ENCODE peak calls at places on chromosomes 16 and 17, in seven cellular contexts. C is GM12878, L is K562, T is SK-N-SH, K is GM12891, Z is H1, W is HepG2. I is an unnamed sample.

GRCh38 chr17:9512323-9513168 is 63.1 kb downstream of the STX8 start:
- DNase-seq in K (no peak), C (no peak), W (no peak), T (no peak), Z (no peak), L (peak), I (no peak)

GRCh38 chr16:78816499-78817441 is 717.3 kb downstream of the WWOX start:
- DNase-seq in Z (no peak), T (no peak), K (no peak), W (no peak), L (no peak), C (no peak), I (no peak)

GRCh38 chr17:33292184-33292980 is 713 bp downstream of the ASIC2 start:
- DNase-seq in L (peak), Z (peak), C (no peak), T (peak), K (peak), W (no peak), I (peak)

GRCh38 chr16:10130482-10130996 is 51.7 kb downstream of the GRIN2A start:
- DNase-seq in L (no peak), C (no peak), K (no peak), T (no peak), Z (no peak), W (no peak), I (no peak)

GRCh38 chr16:86355538-86355937 is 154.8 kb upstream of the FOXF1 start:
- DNase-seq in W (no peak), T (no peak), C (no peak), L (no peak), Z (no peak), K (no peak), I (no peak)

GRCh38 chr17:75684924-75685323 is 17.8 kb downstream of the SAP30BP start:
- DNase-seq in Z (no peak), W (no peak), K (no peak), C (no peak), T (no peak), L (no peak), I (no peak)

GRCh38 chr17:81287741-81288430 is 7.2 kb downstream of the SLC38A10 start:
- DNase-seq in K (no peak), T (no peak), L (no peak), C (no peak), Z (no peak), W (no peak), I (no peak)

GRCh38 chr17:61490540-61490975 is 38.3 kb downstream of the TBX4 start:
- DNase-seq in W (no peak), T (no peak), C (no peak), Z (no peak), L (no peak), K (no peak), I (no peak)

GRCh38 chr17:4142107-4142900 is 526 bp downstream of the ZZEF1 start:
- DNase-seq in W (peak), T (no peak), L (peak), C (no peak), Z (no peak), K (peak), I (no peak)

GRCh38 chr17:12231027-12231682 is 210.5 kb downstream of the MAP2K4 start:
- DNase-seq in K (no peak), C (no peak), Z (peak), W (no peak), T (no peak), L (no peak), I (no peak)

GRCh38 chr17:74439691-74440567 is 8.0 kb downstream of the GPRC5C start:
- DNase-seq in T (no peak), C (no peak), K (no peak), W (no peak), Z (no peak), L (no peak), I (no peak)

GRCh38 chr16:15682105-15682570 is 32.1 kb downstream of the NDE1 start:
- DNase-seq in C (no peak), W (peak), K (no peak), Z (no peak), T (no peak), L (peak), I (no peak)

GRCh38 chr16:84800118-84800517 is 19.7 kb upstream of the CRISPLD2 start:
- DNase-seq in L (no peak), C (no peak), K (no peak), T (no peak), W (no peak), Z (no peak), I (no peak)
- TF ChIP-seq TAF1 in L (no peak), C (no peak), K (no peak), T (no peak), W (no peak), Z (no peak), I (no peak)

GRCh38 chr16:70591609-70592008 is 54.8 kb upstream of the IL34 start:
- DNase-seq in K (no peak), C (no peak), W (no peak), Z (no peak), L (no peak), T (no peak), I (no peak)

GRCh38 chr16:70592106-70592571 is 54.2 kb upstream of the IL34 start:
- DNase-seq in L (no peak), T (no peak), Z (no peak), W (no peak), C (no peak), K (no peak), I (no peak)

GRCh38 chr16:70588565-70588964 is 57.8 kb upstream of the IL34 start:
- DNase-seq in C (no peak), L (no peak), W (no peak), T (no peak), K (no peak), Z (no peak), I (no peak)

GRCh38 chr16:70590722-70591438 is 55.5 kb upstream of the IL34 start:
- DNase-seq in T (no peak), C (no peak), K (no peak), W (no peak), L (no peak), Z (no peak), I (no peak)

DNA sequence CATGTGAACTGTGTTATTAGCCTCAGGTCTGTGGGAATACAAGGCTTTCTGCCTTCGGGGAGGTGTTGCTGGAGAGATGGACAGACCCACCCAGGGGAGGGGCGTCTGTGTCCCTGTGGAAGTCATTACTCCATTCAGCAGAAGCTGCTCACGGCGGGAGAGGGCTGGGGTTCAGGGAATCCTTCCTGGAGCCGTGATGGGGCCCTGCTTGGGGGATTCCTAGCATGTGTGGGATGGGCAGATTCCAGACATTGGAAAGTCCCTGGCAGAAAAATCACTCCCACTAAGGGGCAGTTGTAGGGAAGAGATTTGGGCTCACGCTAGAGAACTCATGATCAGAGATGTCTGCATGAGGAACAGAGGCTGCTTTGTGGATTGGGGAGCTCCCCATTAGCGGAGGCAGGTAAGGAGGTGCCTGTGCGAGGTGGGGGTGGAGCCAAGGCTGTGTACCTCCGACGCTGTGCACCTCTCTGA is 56.3 kb upstream of the IL34 start:
- DNase-seq in T (peak), W (no peak), Z (no peak), L (no peak), K (no peak), C (no peak), I (no peak)
- TF ChIP-seq TAF1 in T (no peak), W (no peak), Z (no peak), L (no peak), K (no peak), C (no peak), I (no peak)

DNA sequence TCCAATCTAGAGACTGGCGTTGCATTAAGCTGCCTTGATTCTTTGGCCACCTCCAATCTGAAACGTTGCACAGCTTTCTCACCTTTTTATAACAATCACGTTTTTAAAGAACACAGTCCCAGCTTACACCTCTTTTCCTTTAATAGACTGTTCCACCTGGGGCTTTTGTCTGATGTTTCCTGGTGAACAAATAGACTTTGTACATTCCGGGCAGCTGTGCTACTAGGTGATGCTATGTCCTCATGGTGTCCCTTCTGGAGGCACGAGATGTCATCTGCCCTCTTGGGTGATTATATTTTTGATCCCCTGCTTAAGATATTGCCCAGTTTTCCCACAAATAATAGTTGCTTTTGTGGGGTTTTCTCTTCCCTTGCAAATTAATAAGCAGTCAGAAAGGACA is 225.5 kb downstream of the SOX9 start:
- DNase-seq in W (peak), Z (no peak), L (no peak), C (no peak), T (no peak), K (no peak), I (no peak)
- TF ChIP-seq TAF1 in W (no peak), Z (no peak), L (no peak), C (no peak), T (no peak), K (no peak), I (no peak)

GRCh38 chr16:3007957-3008748 is 4.6 kb upstream of the CLDN9 start:
- DNase-seq in W (no peak), C (no peak), T (no peak), Z (peak), L (peak), K (no peak), I (no peak)

GRCh38 chr16:3012246-3012645 is 477 bp upstream of the CLDN9 start:
- DNase-seq in Z (no peak), C (no peak), W (no peak), T (no peak), L (no peak), K (no peak), I (no peak)

GRCh38 chr16:3010510-3010909 is 2.2 kb upstream of the CLDN9 start:
- DNase-seq in C (no peak), Z (no peak), T (no peak), K (no peak), W (no peak), L (no peak), I (no peak)

GRCh38 chr16:3008749-3009088 is 4.0 kb upstream of the CLDN9 start:
- DNase-seq in T (no peak), K (no peak), W (no peak), C (no peak), L (peak), Z (no peak), I (no peak)

GRCh38 chr16:3009568-3010390 is 2.9 kb upstream of the CLDN9 start:
- DNase-seq in C (no peak), Z (peak), W (no peak), L (no peak), T (no peak), K (no peak), I (no peak)
- TF ChIP-seq TAF1 in C (no peak), Z (peak), W (peak), L (no peak), T (no peak), K (no peak), I (no peak)

DNA sequence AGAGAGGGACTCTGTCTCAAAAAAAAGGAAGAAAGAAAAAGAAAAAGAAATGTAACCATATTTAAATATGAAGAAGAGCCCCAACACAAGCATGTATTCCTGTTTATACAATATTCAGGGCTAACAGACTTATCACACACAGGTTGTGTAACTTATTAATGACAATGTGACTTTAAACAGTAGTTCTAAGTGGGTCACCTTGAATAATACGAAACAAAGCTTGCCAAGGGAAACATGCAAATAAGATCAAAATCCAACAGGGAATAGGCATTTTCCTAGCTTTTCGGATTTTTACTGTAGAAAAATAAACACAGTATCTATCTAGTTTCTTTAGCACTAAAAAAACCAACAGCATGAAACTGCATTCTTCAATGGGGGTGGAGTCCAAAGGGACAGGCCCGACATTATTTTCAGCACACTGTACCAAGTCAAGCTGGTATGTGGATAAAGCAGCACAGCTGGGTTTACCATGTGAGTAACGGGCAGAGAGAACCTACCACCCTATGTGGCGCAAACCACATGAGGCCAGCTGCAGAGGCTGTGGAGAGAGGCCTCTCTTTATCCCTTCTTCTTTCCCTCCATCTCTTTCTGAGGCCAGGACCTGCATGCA is 45.3 kb downstream of the TOM1L2 start:
- DNase-seq in L (no peak), K (no peak), T (no peak), Z (no peak), C (no peak), W (peak), I (no peak)
- TF ChIP-seq TAF1 in L (no peak), K (no peak), T (no peak), Z (no peak), C (no peak), W (no peak), I (no peak)

DNA sequence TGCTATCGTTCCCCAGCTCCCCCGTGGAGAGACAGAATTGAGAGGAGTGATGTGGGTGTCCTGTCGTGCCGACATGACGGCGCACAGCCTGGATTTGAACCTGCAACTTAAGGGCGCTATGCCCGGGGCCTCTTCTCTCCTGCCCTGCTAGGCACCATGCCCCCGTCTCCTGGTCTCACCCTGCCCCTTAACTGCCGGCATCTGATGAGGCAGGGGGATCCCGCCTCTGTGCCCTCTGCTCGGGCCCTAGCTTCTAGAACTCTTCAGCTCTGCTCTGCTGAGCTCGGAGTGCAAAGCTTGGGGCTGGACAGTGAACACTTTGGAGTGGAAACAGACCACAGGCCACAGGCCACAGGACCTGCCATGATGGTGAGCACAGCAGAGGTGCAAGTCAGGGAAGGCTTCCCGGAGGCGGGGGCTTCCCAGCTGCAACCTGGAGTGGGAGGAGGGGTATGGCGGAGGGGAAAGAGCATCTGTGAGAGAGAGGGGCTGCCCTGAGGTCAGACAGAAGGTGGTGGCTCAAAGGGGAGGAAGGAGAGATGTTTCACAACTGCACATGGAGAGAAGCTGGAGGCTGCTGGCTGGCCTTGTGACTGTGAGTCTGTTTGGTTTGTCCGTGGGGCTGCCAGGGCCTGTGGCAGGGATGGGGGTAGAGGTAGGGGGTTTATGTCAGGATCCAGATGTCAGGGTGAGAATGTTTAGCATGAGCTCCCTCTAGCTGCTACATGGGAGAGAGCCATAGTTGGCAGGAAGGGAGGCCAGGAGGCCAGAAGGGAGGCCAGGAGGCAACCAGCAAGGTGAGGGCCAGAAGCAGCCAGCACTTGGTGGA is 107.8 kb downstream of the CRLF3 start:
- DNase-seq in Z (no peak), K (no peak), L (no peak), W (no peak), C (no peak), T (peak), I (no peak)
- TF ChIP-seq TAF1 in Z (no peak), K (no peak), L (no peak), W (no peak), C (no peak), T (no peak), I (no peak)

DNA sequence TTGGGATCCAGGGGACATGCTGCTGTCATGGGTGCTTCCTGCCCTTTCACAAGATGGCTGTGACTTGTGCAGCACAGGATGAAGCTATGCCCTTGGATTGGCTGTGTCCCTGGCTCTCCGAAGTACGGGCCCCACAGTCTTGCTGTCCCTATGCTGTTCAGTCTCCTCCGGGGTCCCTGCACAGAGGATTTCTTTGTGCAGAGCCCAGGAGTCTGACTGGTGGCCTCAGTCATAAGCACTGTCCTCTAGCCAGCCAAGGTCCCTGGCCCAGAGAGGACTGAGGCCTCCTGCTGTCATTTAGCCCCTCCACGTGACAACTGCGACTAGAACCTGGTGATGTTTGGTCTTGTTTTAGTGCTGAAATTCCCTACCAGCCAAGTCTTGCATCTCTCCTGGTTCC is 42.4 kb upstream of the CRISPLD2 start:
- DNase-seq in T (no peak), W (no peak), Z (no peak), L (no peak), K (no peak), C (no peak), I (no peak)
- TF ChIP-seq TAF1 in T (no peak), W (no peak), Z (no peak), L (no peak), K (no peak), C (no peak), I (no peak)

GRCh38 chr17:956905-957304 is 22.7 kb downstream of the NXN start:
- DNase-seq in Z (no peak), K (no peak), C (no peak), L (no peak), T (peak), W (no peak), I (no peak)
- TF ChIP-seq TAF1 in Z (no peak), K (no peak), C (no peak), L (no peak), T (no peak), W (no peak), I (no peak)

DNA sequence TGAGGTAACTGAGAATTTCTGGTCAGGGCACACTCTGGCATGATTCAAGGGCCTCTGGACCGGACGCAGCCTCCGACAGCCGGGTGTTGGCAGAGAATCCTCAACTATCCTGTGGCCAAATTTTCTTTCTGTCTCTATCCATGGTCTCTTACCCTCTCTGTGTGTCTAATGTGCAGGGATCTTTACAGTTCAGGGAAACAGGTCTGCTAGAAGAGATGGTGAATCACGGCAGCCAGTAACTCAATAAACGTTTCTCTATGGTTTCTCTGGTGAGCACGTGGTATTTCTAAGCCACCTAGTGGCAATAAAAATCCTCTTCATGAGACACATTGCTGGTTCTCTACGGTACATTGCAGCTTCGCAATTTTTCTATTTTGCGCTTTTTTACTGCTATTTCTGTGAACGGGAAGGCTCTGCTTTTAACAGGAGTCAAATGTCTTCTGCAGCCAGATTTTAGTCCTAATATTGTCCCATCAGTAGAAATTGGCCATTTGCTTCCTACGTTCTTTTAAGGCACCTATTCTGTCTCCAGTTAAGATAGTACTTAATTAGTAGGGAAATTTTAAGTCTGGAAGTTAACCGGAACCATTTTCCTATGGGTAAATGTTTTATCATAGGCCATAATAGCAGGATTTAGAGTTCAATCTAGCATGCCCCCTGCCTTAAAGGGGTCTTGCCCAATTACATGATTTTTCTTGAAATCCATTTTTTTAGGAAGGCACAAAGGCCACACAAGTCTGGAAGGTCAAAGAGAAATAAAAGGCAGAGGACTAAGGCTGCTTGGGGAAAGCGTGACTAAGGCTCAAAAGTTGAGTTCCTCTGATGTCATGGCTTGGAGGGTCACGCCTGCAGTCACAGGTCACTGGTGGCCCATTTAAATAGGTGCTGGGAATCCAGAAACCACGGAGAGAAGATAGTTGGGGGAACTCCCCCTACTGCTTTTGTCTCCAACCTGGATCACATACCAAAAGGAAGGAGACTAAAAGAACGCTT is 31.5 kb downstream of the QPRT start:
- DNase-seq in T (peak), C (no peak), K (no peak), Z (no peak), W (peak), L (peak), I (no peak)
- TF ChIP-seq TAF1 in T (no peak), C (no peak), K (no peak), Z (peak), W (no peak), L (no peak), I (no peak)

GRCh38 chr16:57013902-57014301 is 24.5 kb downstream of the NLRC5 start:
- DNase-seq in W (no peak), Z (no peak), T (no peak), K (no peak), C (no peak), L (no peak), I (no peak)

GRCh38 chr16:57019746-57020145 is 30.4 kb downstream of the NLRC5 start:
- DNase-seq in L (no peak), W (no peak), Z (no peak), T (no peak), K (no peak), C (no peak), I (no peak)

GRCh38 chr16:57017251-57017650 is 27.9 kb downstream of the NLRC5 start:
- DNase-seq in Z (no peak), L (no peak), K (no peak), W (no peak), T (no peak), C (no peak), I (no peak)

GRCh38 chr16:57016301-57016700 is 26.9 kb downstream of the NLRC5 start:
- DNase-seq in C (no peak), L (no peak), Z (no peak), K (no peak), T (no peak), W (no peak), I (no peak)

DNA sequence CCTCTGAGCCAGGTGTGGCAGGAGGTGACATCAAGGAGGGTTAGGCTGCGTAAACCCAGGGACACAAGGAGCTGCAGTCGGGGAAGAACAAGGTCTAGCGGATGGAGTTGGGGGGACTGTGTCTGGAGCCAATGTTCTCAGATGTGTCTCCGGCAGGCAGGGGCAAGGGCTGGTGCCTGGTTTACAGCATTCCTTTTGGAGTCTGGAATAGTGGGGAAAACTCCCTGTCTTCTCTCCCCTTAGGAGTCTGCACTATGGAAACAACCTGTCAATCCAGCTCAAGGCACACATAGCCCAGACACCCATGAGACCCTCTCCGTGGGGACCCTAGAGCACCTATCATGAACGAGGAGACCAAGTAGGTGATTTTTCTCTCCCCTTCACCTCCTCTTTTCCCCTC is 27.5 kb downstream of the NLRC5 start:
- DNase-seq in T (no peak), Z (no peak), W (no peak), K (no peak), C (no peak), L (no peak), I (no peak)
- TF ChIP-seq TAF1 in T (no peak), Z (no peak), W (no peak), K (no peak), C (no peak), L (no peak), I (no peak)